ENCODE peak calls at places on chromosomes 5 and 9, in four cellular contexts. One of them, this sample, is unnamed.

GRCh38 chr5:7869474-7870136 is 657 bp downstream of the MTRR start:
- DNase-seq in AG04450: no peak
- DNase-seq in WERI-Rb-1: no peak
- DNase-seq in IMR-90: no peak
- DNase-seq in this sample: peak; percentile 64

GRCh38 chr9:5718296-5719032 is 89.6 kb downstream of the RIC1 start:
- DNase-seq in IMR-90: peak; percentile 24
- DNase-seq in AG04450: no peak
- DNase-seq in WERI-Rb-1: no peak
- DNase-seq in this sample: no peak

GRCh38 chr9:119272500-119273211 is 96.6 kb downstream of the BRINP1 start:
- DNase-seq in AG04450: no peak
- DNase-seq in WERI-Rb-1: no peak
- DNase-seq in IMR-90: no peak
- DNase-seq in this sample: no peak

GRCh38 chr9:98764351-98764750 is 32.0 kb downstream of the ANKS6 start:
- DNase-seq in WERI-Rb-1: no peak
- DNase-seq in IMR-90: peak; percentile 24
- DNase-seq in AG04450: no peak
- DNase-seq in this sample: no peak

GRCh38 chr5:57166250-57166649 is 7.6 kb upstream of the GPBP1 start:
- DNase-seq in WERI-Rb-1: no peak
- DNase-seq in AG04450: no peak
- DNase-seq in IMR-90: no peak
- DNase-seq in this sample: no peak

GRCh38 chr5:144487761-144488160 is 317.1 kb downstream of the KCTD16 start:
- DNase-seq in WERI-Rb-1: peak; percentile 55
- DNase-seq in IMR-90: no peak
- DNase-seq in AG04450: no peak
- DNase-seq in this sample: peak; percentile 2

GRCh38 chr5:27093296-27093695 is 54.9 kb upstream of the CDH9 start:
- DNase-seq in IMR-90: no peak
- DNase-seq in AG04450: no peak
- DNase-seq in WERI-Rb-1: no peak
- DNase-seq in this sample: no peak

GRCh38 chr9:29319727-29320513 is 1746.6 kb upstream of the C9orf72 start:
- DNase-seq in IMR-90: no peak
- DNase-seq in AG04450: no peak
- DNase-seq in WERI-Rb-1: no peak
- DNase-seq in this sample: no peak

GRCh38 chr5:116343961-116344360 is 230.7 kb downstream of the SEMA6A start:
- DNase-seq in IMR-90: no peak
- DNase-seq in AG04450: no peak
- DNase-seq in WERI-Rb-1: no peak
- DNase-seq in this sample: peak; percentile 37

GRCh38 chr5:181130832-181131496 is at the start of gene OR2V1:
- DNase-seq in AG04450: no peak
- DNase-seq in IMR-90: no peak
- DNase-seq in WERI-Rb-1: no peak
- DNase-seq in this sample: no peak
- H3K27me3 ChIP-seq in AG04450: no peaks in the 10 kb centered on the region
- H3K27me3 ChIP-seq in IMR-90: peaks cover 4% of the 10 kb centered on the region
- H3K27me3 ChIP-seq in WERI-Rb-1: peaks cover 25% of the 10 kb centered on the region
- H3K27me3 ChIP-seq in this sample: no peaks in the 10 kb centered on the region

DNA sequence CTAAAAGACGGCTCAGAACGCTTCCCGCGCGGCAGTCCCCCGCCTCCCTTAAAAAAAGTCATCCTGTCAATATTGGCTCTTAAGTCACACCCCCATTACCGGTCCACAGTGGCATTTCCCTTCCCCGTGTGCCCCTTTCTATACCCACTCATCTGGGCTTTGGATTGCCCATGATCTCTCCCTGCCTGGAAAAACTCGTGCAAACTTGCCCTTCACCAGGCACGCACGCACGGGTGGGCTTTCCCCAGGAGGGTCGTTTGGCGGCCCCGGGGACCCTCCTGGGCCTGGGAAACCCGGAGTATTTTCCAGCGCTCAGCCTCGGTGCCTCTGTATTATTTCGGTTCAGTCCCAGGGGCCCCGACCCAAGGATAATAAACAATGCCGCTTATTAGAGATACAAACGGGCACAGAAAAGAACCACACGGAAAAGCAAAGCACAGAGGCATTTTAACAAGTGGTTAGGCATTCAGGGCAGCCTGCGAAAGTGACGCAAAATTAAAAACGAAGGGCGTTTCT is 35.9 kb upstream of the NFIB start:
- DNase-seq in AG04450: no peak
- DNase-seq in IMR-90: no peak
- DNase-seq in WERI-Rb-1: no peak
- DNase-seq in this sample: peak; percentile 57
- H3K27me3 ChIP-seq in AG04450: peaks cover 93% of the 10 kb centered on the region
- H3K27me3 ChIP-seq in IMR-90: peaks cover 93% of the 10 kb centered on the region
- H3K27me3 ChIP-seq in WERI-Rb-1: peaks cover 26% of the 10 kb centered on the region
- H3K27me3 ChIP-seq in this sample: peaks cover 80% of the 10 kb centered on the region

DNA sequence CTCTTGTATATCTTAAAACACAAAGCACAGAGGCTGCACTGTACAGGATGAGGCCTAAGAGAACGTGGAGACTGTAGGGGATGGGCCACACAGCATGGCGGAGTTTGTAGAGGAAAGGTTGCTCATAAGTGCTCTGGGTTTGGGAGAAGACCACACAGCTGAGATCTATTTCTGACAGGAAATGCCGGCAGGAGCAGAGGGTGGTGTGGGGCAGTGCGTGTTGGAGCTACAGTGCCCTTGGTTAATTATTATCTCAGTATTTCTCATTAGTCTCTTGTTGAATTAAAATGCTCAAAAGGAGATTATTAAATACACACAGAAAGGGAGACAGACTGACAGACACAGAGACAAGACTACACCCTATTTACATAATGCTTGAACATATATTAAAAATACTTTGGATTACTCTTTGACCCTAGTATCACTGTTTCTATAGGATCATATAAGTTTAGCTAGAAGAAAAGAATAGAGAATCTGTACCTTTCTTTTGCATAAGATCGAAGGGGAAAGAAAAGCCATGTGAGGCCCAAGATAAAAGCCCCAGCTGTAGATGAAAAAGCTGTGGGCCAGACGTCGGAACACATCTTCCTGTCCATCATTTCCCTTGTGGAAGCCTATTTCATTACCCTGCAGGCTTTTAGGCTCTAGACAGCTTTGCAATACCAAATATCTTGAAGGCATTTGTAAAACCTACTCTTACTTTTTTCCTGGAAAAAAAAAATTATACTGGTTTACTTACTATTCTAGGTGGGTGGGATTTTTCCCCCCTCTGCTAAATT is 9.8 kb downstream of the PALM2AKAP2 start:
- DNase-seq in AG04450: no peak
- DNase-seq in IMR-90: no peak
- DNase-seq in WERI-Rb-1: no peak
- DNase-seq in this sample: no peak
- H3K27me3 ChIP-seq in AG04450: no peaks in the 10 kb centered on the region
- H3K27me3 ChIP-seq in IMR-90: no peaks in the 10 kb centered on the region
- H3K27me3 ChIP-seq in WERI-Rb-1: peaks cover 100% of the 10 kb centered on the region
- H3K27me3 ChIP-seq in this sample: no peaks in the 10 kb centered on the region

GRCh38 chr5:124746916-124747769 is 704 bp upstream of the ZNF608 start:
- DNase-seq in IMR-90: peak; percentile 94
- DNase-seq in WERI-Rb-1: peak; percentile 88
- DNase-seq in AG04450: peak; percentile 84
- DNase-seq in this sample: peak; percentile 77
- H3K27me3 ChIP-seq in IMR-90: no peaks in the 10 kb centered on the region
- H3K27me3 ChIP-seq in WERI-Rb-1: no peaks in the 10 kb centered on the region
- H3K27me3 ChIP-seq in AG04450: no peaks in the 10 kb centered on the region
- H3K27me3 ChIP-seq in this sample: no peaks in the 10 kb centered on the region

This sample was measured in H7.